ENCODE peak calls at places on chromosomes 12 and 14, in seven cellular contexts. C, P, L, U, I, Z and Y are unnamed samples.
A peak's percentile ranks its signal among the peaks of the same experiment; 100 is the strongest.

GRCh38 chr12:66740257-66740656 is 61.4 kb upstream of the GRIP1 start:
- DNase-seq in C (no peak), P (no peak), L (no peak), U (peak; percentile 7), I (no peak), Z (peak; percentile 19), Y (no peak)

GRCh38 chr12:111927346-111927745 is 85.3 kb downstream of the MAPKAPK5 start:
- DNase-seq in C (no peak), P (no peak), L (no peak), U (no peak), I (no peak), Z (no peak), Y (no peak)

GRCh38 chr14:48333221-48333910 is 658.0 kb upstream of the MDGA2 start:
- DNase-seq in C (no peak), P (no peak), L (no peak), U (peak; percentile 17), I (no peak), Z (peak; percentile 56), Y (no peak)

GRCh38 chr14:101101456-101102056 is 198.0 kb upstream of the RTL1 start:
- DNase-seq in C (no peak), P (no peak), L (no peak), U (peak; percentile 81), I (no peak), Z (peak; percentile 71), Y (no peak)

GRCh38 chr12:9604288-9604687 is 3.4 kb downstream of the KLRB1 start:
- DNase-seq in C (no peak), P (no peak), L (no peak), U (no peak), I (no peak), Z (no peak), Y (no peak)

GRCh38 chr14:29037428-29037827 is 270.8 kb downstream of the FOXG1 start:
- DNase-seq in C (no peak), P (no peak), L (no peak), U (peak; percentile 64), I (no peak), Z (peak; percentile 36), Y (no peak)

GRCh38 chr14:57578427-57579220 is 85.0 kb upstream of the CCDC198 start:
- DNase-seq in C (no peak), P (no peak), L (no peak), U (no peak), I (no peak), Z (no peak), Y (no peak)

GRCh38 chr14:97350894-97351713 is 553.9 kb downstream of the VRK1 start:
- DNase-seq in C (no peak), P (peak; percentile 38), L (no peak), U (no peak), I (no peak), Z (no peak), Y (no peak)

GRCh38 chr12:47795814-47796411 is 22.9 kb downstream of the SLC48A1 start:
- DNase-seq in C (no peak), P (no peak), L (no peak), U (no peak), I (no peak), Z (no peak), Y (no peak)

GRCh38 chr12:106248849-106249371 is 1.1 kb upstream of the CKAP4 start:
- DNase-seq in C (no peak), P (peak; percentile 37), L (no peak), U (peak; percentile 25), I (no peak), Z (peak; percentile 65), Y (no peak)

GRCh38 chr12:124747426-124748161 is 116.1 kb downstream of the SCARB1 start:
- DNase-seq in C (no peak), P (peak; percentile 52), L (no peak), U (peak; percentile 95), I (no peak), Z (peak; percentile 99), Y (peak; percentile 56)

GRCh38 chr12:90899456-90900182 is 55.4 kb downstream of the CCER1 start:
- DNase-seq in C (no peak), P (no peak), L (no peak), U (peak; percentile 77), I (no peak), Z (peak; percentile 64), Y (no peak)

GRCh38 chr12:109818900-109819500 is 14.2 kb downstream of the TRPV4 start:
- DNase-seq in C (no peak), P (no peak), L (no peak), U (peak; percentile 93), I (no peak), Z (peak; percentile 20), Y (no peak)

GRCh38 chr14:92945959-92946846 is 23.3 kb downstream of the CHGA start:
- DNase-seq in C (no peak), P (peak; percentile 75), L (peak; percentile 51), U (peak; percentile 68), I (peak; percentile 52), Z (peak; percentile 61), Y (peak; percentile 91)

GRCh38 chr12:19771858-19772257 is 332.6 kb downstream of the AEBP2 start:
- DNase-seq in C (peak; percentile 55), P (no peak), L (no peak), U (no peak), I (no peak), Z (peak; percentile 98), Y (no peak)

GRCh38 chr14:49961270-49962222 is 68.7 kb downstream of the ARF6 start:
- DNase-seq in C (no peak), P (no peak), L (no peak), U (peak; percentile 78), I (no peak), Z (peak; percentile 53), Y (no peak)

GRCh38 chr12:118034429-118035193 is 18.1 kb downstream of the RFC5 start:
- DNase-seq in C (no peak), P (peak; percentile 44), L (no peak), U (peak; percentile 56), I (no peak), Z (peak; percentile 55), Y (no peak)
- H3K36me3 ChIP-seq in C (peaks cover 29% of the 10 kb centered on the region), P (no peaks in the 10 kb centered on the region), L (peaks cover 43% of the 10 kb centered on the region), U (peaks cover 23% of the 10 kb centered on the region), I (peaks cover 6% of the 10 kb centered on the region), Z (peaks cover 25% of the 10 kb centered on the region), Y (peaks cover 8% of the 10 kb centered on the region)

GRCh38 chr14:58796636-58797429 is 159.1 kb downstream of the DACT1 start:
- DNase-seq in C (no peak), P (no peak), L (no peak), U (peak; percentile 15), I (no peak), Z (no peak), Y (no peak)
- H3K4me3 ChIP-seq in C (no peak overlapping the region), P (no peak overlapping the region), L (no peak overlapping the region), U (no peak overlapping the region), I (no peak overlapping the region), Z (no peak overlapping the region), Y (no peak overlapping the region)

GRCh38 chr12:22851532-22851931 is 226.6 kb downstream of the ETNK1 start:
- DNase-seq in C (no peak), P (no peak), L (no peak), U (no peak), I (no peak), Z (no peak), Y (no peak)

GRCh38 chr12:22856120-22856699 is 231.2 kb downstream of the ETNK1 start:
- DNase-seq in C (no peak), P (no peak), L (peak; percentile 7), U (peak; percentile 57), I (no peak), Z (peak; percentile 39), Y (no peak)

GRCh38 chr12:22858849-22859569 is 234.0 kb downstream of the ETNK1 start:
- DNase-seq in C (no peak), P (no peak), L (no peak), U (peak; percentile 64), I (no peak), Z (peak; percentile 67), Y (no peak)

GRCh38 chr12:22850185-22850584 is 225.2 kb downstream of the ETNK1 start:
- DNase-seq in C (no peak), P (no peak), L (no peak), U (no peak), I (no peak), Z (no peak), Y (no peak)

GRCh38 chr12:22855456-22855855 is 230.5 kb downstream of the ETNK1 start:
- DNase-seq in C (no peak), P (no peak), L (no peak), U (no peak), I (no peak), Z (no peak), Y (no peak)
- H3K36me3 ChIP-seq in C (no peaks in the 10 kb centered on the region), P (no peaks in the 10 kb centered on the region), L (no peaks in the 10 kb centered on the region), U (no peaks in the 10 kb centered on the region), I (no peaks in the 10 kb centered on the region), Z (no peaks in the 10 kb centered on the region), Y (no peaks in the 10 kb centered on the region)

GRCh38 chr14:89042021-89042420 is 217.6 kb downstream of the TTC8 start:
- DNase-seq in C (no peak), P (no peak), L (no peak), U (no peak), I (no peak), Z (no peak), Y (no peak)

GRCh38 chr14:89040438-89041244 is 216.2 kb downstream of the TTC8 start:
- DNase-seq in C (peak; percentile 92), P (peak; percentile 94), L (peak; percentile 73), U (peak; percentile 74), I (peak; percentile 90), Z (peak; percentile 90), Y (peak; percentile 82)

GRCh38 chr14:89040080-89040437 is 215.6 kb downstream of the TTC8 start:
- DNase-seq in C (no peak), P (no peak), L (no peak), U (no peak), I (no peak), Z (peak; percentile 16), Y (no peak)

GRCh38 chr14:89037065-89037464 is 212.6 kb downstream of the TTC8 start:
- DNase-seq in C (no peak), P (no peak), L (no peak), U (no peak), I (no peak), Z (no peak), Y (no peak)

GRCh38 chr14:89041245-89041585 is 216.8 kb downstream of the TTC8 start:
- DNase-seq in C (no peak), P (peak; percentile 75), L (peak; percentile 27), U (peak; percentile 47), I (peak; percentile 27), Z (no peak), Y (peak; percentile 59)
- H3K4me3 ChIP-seq in C (no peak overlapping the region), P (no peak overlapping the region), L (peak overlapping the region; percentile 37), U (no peak overlapping the region), I (peak overlapping the region; percentile 24), Z (peak overlapping the region; percentile 57), Y (no peak overlapping the region)

GRCh38 chr14:67766035-67766680 is 50.2 kb downstream of the ZFYVE26 start:
- DNase-seq in C (peak; percentile 56), P (peak; percentile 8), L (no peak), U (no peak), I (no peak), Z (no peak), Y (peak; percentile 36)

GRCh38 chr14:67768219-67768618 is 48.2 kb downstream of the ZFYVE26 start:
- DNase-seq in C (no peak), P (no peak), L (no peak), U (no peak), I (no peak), Z (no peak), Y (no peak)

GRCh38 chr14:67764496-67764895 is 51.9 kb downstream of the ZFYVE26 start:
- DNase-seq in C (no peak), P (no peak), L (no peak), U (peak; percentile 8), I (no peak), Z (no peak), Y (no peak)

GRCh38 chr14:67763158-67763822 is 53.1 kb downstream of the ZFYVE26 start:
- DNase-seq in C (no peak), P (no peak), L (no peak), U (peak; percentile 85), I (no peak), Z (no peak), Y (peak; percentile 29)

GRCh38 chr14:67765192-67765834 is 51.1 kb downstream of the ZFYVE26 start:
- DNase-seq in C (no peak), P (peak; percentile 15), L (no peak), U (peak; percentile 86), I (no peak), Z (no peak), Y (peak; percentile 46)
- H3K36me3 ChIP-seq in C (peaks cover 18% of the 10 kb centered on the region), P (no peaks in the 10 kb centered on the region), L (no peaks in the 10 kb centered on the region), U (peaks cover 11% of the 10 kb centered on the region), I (peaks cover 8% of the 10 kb centered on the region), Z (peaks cover 8% of the 10 kb centered on the region), Y (no peaks in the 10 kb centered on the region)